ENCODE peak calls at places on chromosomes 11 and 22, in five cellular contexts. A is osteoblast, P is lung, Z is spleen, W is GM06990. E is an unnamed sample. For H3K27me3 and H3K36me3, the result is how much of the 10 kb centered on the place peaks cover.

GRCh38 chr11:76596652-76597051 is 73.9 kb downstream of the LRRC32 start:
- DNase-seq in A (peak), P (peak), Z (peak), W (no peak), E (peak)

GRCh38 chr22:35425971-35426800 is 26.2 kb downstream of the MCM5 start:
- DNase-seq in A (peak), P (no peak), Z (no peak), W (no peak), E (peak)

GRCh38 chr22:44692662-44693007 is 9.4 kb upstream of the PRR5 start:
- DNase-seq in A (peak), P (no peak), Z (no peak), W (no peak), E (no peak)

GRCh38 chr11:47498584-47499152 is 49.7 kb upstream of the RAPSN start:
- DNase-seq in A (no peak), P (no peak), Z (no peak), W (no peak), E (no peak)

GRCh38 chr11:14373941-14374646 is 15.1 kb upstream of the RRAS2 start:
- DNase-seq in A (peak), P (no peak), Z (no peak), W (no peak), E (no peak)

GRCh38 chr11:125468852-125469251 is 27.2 kb downstream of the FEZ1 start:
- DNase-seq in A (no peak), P (no peak), Z (no peak), W (no peak), E (no peak)

GRCh38 chr11:73237471-73238290 is 19.6 kb downstream of the P2RY2 start:
- DNase-seq in A (no peak), P (no peak), Z (peak), W (no peak), E (no peak)

GRCh38 chr22:19503869-19504268 is 20.3 kb downstream of the CLDN5 start:
- DNase-seq in A (peak), P (no peak), Z (no peak), W (no peak), E (no peak)

GRCh38 chr11:34213366-34213765 is 107.9 kb downstream of the NAT10 start:
- DNase-seq in A (no peak), P (no peak), Z (no peak), W (no peak), E (no peak)

GRCh38 chr11:110362916-110363574 is 66.6 kb upstream of the RDX start:
- DNase-seq in A (no peak), P (no peak), Z (no peak), W (no peak), E (peak)

GRCh38 chr11:6544921-6545850 is 48.1 kb downstream of the DNHD1 start:
- DNase-seq in A (peak), P (no peak), Z (peak), W (no peak), E (no peak)

GRCh38 chr11:105838668-105839403 is 183.2 kb downstream of the MSANTD4 start:
- DNase-seq in A (peak), P (no peak), Z (no peak), W (no peak), E (no peak)

GRCh38 chr11:1005913-1006312 is 30.6 kb downstream of the MUC6 start:
- DNase-seq in A (no peak), P (no peak), Z (no peak), W (no peak), E (peak)

GRCh38 chr11:134358853-134359490 is 27.2 kb downstream of the GLB1L2 start:
- DNase-seq in A (peak), P (no peak), Z (no peak), W (no peak), E (peak)

GRCh38 chr22:24495365-24495675 is 188 bp downstream of the UPB1 start:
- DNase-seq in A (no peak), P (no peak), Z (no peak), W (no peak), E (no peak)
- H3K4me3 ChIP-seq in A (no peak), P (no peak), Z (no peak), W (no peak), E (no peak)

GRCh38 chr11:12397953-12398352 is 20.6 kb downstream of the PARVA start:
- DNase-seq in A (no peak), P (no peak), Z (no peak), W (no peak), E (no peak)
- H3K27me3 ChIP-seq in A (under half), P (under half), Z (under half), W (under half), E (under half)

GRCh38 chr22:31447337-31447736 is 42.3 kb downstream of the EIF4ENIF1 start:
- DNase-seq in A (no peak), P (no peak), Z (no peak), W (no peak), E (no peak)
- H3K36me3 ChIP-seq in A (half or more), P (under half), Z (half or more), W (under half), E (under half)

GRCh38 chr11:45287316-45287903 is 1.3 kb upstream of the SYT13 start:
- DNase-seq in A (no peak), P (no peak), Z (no peak), W (no peak), E (no peak)

GRCh38 chr11:45288395-45288794 is 2.3 kb upstream of the SYT13 start:
- DNase-seq in A (no peak), P (no peak), Z (no peak), W (no peak), E (no peak)

GRCh38 chr11:45282070-45282469 is 4.1 kb downstream of the SYT13 start:
- DNase-seq in A (no peak), P (no peak), Z (no peak), W (no peak), E (no peak)

GRCh38 chr11:45285931-45286632 is at the start of gene SYT13:
- DNase-seq in A (peak), P (no peak), Z (no peak), W (no peak), E (peak)

DNA sequence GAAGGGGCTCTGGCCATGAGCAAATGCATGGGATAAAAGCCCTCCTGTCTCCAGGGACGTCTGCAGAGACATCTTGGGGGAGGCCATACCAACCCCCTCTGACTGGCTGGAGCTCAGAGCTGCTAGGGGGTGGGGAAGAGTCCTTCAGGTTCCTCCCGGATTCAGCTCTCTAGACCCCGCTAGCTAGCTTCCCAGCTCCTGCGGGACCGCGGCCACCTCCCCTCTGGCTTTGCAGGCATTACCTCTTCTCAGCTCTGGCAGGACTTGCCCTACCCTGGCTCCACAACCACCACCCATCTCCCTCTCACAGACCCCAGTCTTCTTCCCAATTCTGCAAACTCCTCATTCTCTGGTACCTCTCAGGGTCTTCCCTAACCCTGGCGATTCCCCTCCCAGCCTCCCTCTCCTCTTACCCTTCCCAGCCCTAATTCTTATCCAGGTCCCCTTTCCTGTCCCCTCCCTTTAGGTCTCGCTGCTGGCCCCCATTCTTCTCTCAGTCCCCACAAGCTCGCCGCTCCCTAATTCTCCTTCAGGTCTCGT is 782 bp downstream of the SYT13 start:
- DNase-seq in A (no peak), P (no peak), Z (no peak), W (no peak), E (peak)
- H3K4me3 ChIP-seq in A (no peak), P (no peak), Z (no peak), W (no peak), E (peak)

GRCh38 chr22:39732625-39733024 is 160.9 kb downstream of the ENTHD1 start:
- DNase-seq in A (peak), P (no peak), Z (peak), W (no peak), E (no peak)

GRCh38 chr22:39731881-39732555 is 161.5 kb downstream of the CACNA1I start:
- DNase-seq in A (peak), P (no peak), Z (peak), W (no peak), E (peak)

GRCh38 chr22:39733191-39733590 is 160.4 kb downstream of the ENTHD1 start:
- DNase-seq in A (no peak), P (no peak), Z (no peak), W (no peak), E (no peak)

GRCh38 chr22:39735776-39736175 is 157.8 kb downstream of the ENTHD1 start:
- DNase-seq in A (no peak), P (no peak), Z (no peak), W (no peak), E (no peak)

GRCh38 chr22:39734866-39735265 is 158.7 kb downstream of the ENTHD1 start:
- DNase-seq in A (no peak), P (no peak), Z (no peak), W (no peak), E (no peak)
- H3K27me3 ChIP-seq in A (under half), P (under half), Z (under half), W (under half), E (under half)

E was measured in H7.